ENCODE peak calls at places on chromosomes 6 and 20, in nine cellular contexts. D, Y, W, S, M, X, Z, R and N are unnamed samples. For H3K4me1, the result is how much of the 10 kb centered on the place peaks cover.

GRCh38 chr6:127026247-127026646 is 92.2 kb upstream of the RSPO3 start:
- DNase-seq in Z (no peak), D (no peak), X (no peak), S (no peak), R (no peak), M (no peak), W (no peak), Y (peak), N (no peak)

GRCh38 chr6:119978274-119978889 is 628.8 kb upstream of the MAN1A1 start:
- DNase-seq in M (no peak), S (no peak), X (no peak), Z (no peak), W (no peak), Y (no peak), D (no peak), R (no peak), N (peak)

GRCh38 chr6:122869437-122870024 is 80.5 kb downstream of the SMPDL3A start:
- DNase-seq in Y (peak), S (no peak), Z (peak), M (no peak), D (peak), R (no peak), W (no peak), X (peak), N (peak)

GRCh38 chr20:19460386-19460785 is 247.9 kb downstream of the SLC24A3 start:
- DNase-seq in R (no peak), Z (no peak), W (peak), X (no peak), S (no peak), Y (no peak), D (no peak), M (no peak), N (no peak)

GRCh38 chr6:154932562-154933027 is 62.5 kb upstream of the TIAM2 start:
- DNase-seq in M (no peak), S (no peak), X (no peak), Y (peak), D (no peak), R (no peak), Z (no peak), W (no peak), N (no peak)

GRCh38 chr6:79671605-79672266 is 40.6 kb downstream of the SH3BGRL2 start:
- DNase-seq in Y (no peak), Z (no peak), R (peak), D (no peak), X (peak), S (no peak), M (no peak), W (peak), N (peak)

GRCh38 chr6:37433657-37434271 is 743 bp downstream of the CMTR1 start:
- DNase-seq in Y (no peak), X (no peak), R (peak), W (no peak), M (no peak), D (no peak), Z (peak), S (no peak), N (peak)

GRCh38 chr20:62774762-62775161 is 21.5 kb upstream of the MRGBP start:
- DNase-seq in S (no peak), W (no peak), R (no peak), Y (no peak), M (no peak), X (no peak), Z (no peak), D (no peak), N (no peak)

GRCh38 chr20:22795897-22796296 is 211.5 kb upstream of the FOXA2 start:
- DNase-seq in D (peak), R (peak), S (no peak), Y (peak), Z (no peak), W (peak), X (peak), M (peak), N (peak)

GRCh38 chr6:4350571-4351505 is 215.5 kb upstream of the ECI2 start:
- DNase-seq in S (no peak), X (no peak), M (no peak), Z (no peak), D (no peak), R (no peak), Y (no peak), W (no peak), N (no peak)

GRCh38 chr20:25256226-25256859 is 8.5 kb downstream of the PYGB start:
- DNase-seq in M (no peak), Z (no peak), X (no peak), S (no peak), W (no peak), Y (no peak), R (no peak), D (no peak), N (no peak)

GRCh38 chr6:37175332-37176267 is 5.6 kb downstream of the PIM1 start:
- DNase-seq in D (no peak), X (no peak), R (peak), W (no peak), Z (no peak), M (peak), Y (no peak), S (no peak), N (no peak)

GRCh38 chr6:158283304-158284005 is 28.8 kb upstream of the TULP4 start:
- DNase-seq in Y (peak), Z (no peak), W (no peak), S (no peak), R (no peak), M (no peak), X (no peak), D (no peak), N (no peak)

GRCh38 chr6:46189726-46190125 is 18.9 kb upstream of the ENPP5 start:
- DNase-seq in X (no peak), D (no peak), W (no peak), R (no peak), S (no peak), Y (no peak), Z (no peak), M (no peak), N (no peak)

GRCh38 chr20:41627611-41628244 is 9.6 kb upstream of the CHD6 start:
- DNase-seq in M (no peak), S (no peak), W (no peak), D (no peak), Z (no peak), Y (no peak), R (no peak), X (no peak), N (no peak)

GRCh38 chr6:125826695-125827463 is 36.1 kb downstream of the NCOA7 start:
- DNase-seq in Y (no peak), X (no peak), M (no peak), R (no peak), W (no peak), Z (no peak), S (no peak), D (no peak), N (no peak)

GRCh38 chr6:74087898-74088297 is 391.9 kb downstream of the CD109 start:
- DNase-seq in D (no peak), R (no peak), M (no peak), Z (no peak), W (no peak), S (no peak), Y (no peak), X (no peak), N (no peak)

GRCh38 chr6:160129886-160130615 is 8.4 kb downstream of the SLC22A1 start:
- DNase-seq in M (no peak), Z (no peak), D (no peak), X (peak), W (no peak), S (no peak), Y (no peak), R (no peak), N (no peak)

GRCh38 chr20:5845686-5846651 is 95.8 kb downstream of the SHLD1 start:
- DNase-seq in R (no peak), W (no peak), S (no peak), Z (no peak), D (no peak), X (no peak), M (no peak), Y (no peak), N (no peak)

GRCh38 chr20:61478094-61478493 is 226.0 kb downstream of the CDH4 start:
- DNase-seq in S (no peak), X (no peak), Z (no peak), Y (no peak), D (no peak), R (no peak), M (no peak), W (no peak), N (no peak)

GRCh38 chr6:25614052-25614451 is 38.0 kb upstream of the SCGN start:
- DNase-seq in X (no peak), R (no peak), S (no peak), M (no peak), W (no peak), Z (no peak), D (no peak), Y (no peak), N (no peak)

GRCh38 chr6:21679761-21680265 is 86.3 kb downstream of the SOX4 start:
- DNase-seq in R (no peak), Z (no peak), M (no peak), W (no peak), D (no peak), Y (peak), S (no peak), X (no peak), N (no peak)

GRCh38 chr6:43622541-43622940 is 6.5 kb downstream of the GTPBP2 start:
- DNase-seq in W (no peak), Z (no peak), D (no peak), Y (no peak), M (peak), X (no peak), R (no peak), S (no peak), N (no peak)
- TF ChIP-seq POLR2A in W (no peak), Z (no peak), D (no peak), Y (no peak), M (no peak), X (no peak), R (no peak), S (no peak), N (no peak)

DNA sequence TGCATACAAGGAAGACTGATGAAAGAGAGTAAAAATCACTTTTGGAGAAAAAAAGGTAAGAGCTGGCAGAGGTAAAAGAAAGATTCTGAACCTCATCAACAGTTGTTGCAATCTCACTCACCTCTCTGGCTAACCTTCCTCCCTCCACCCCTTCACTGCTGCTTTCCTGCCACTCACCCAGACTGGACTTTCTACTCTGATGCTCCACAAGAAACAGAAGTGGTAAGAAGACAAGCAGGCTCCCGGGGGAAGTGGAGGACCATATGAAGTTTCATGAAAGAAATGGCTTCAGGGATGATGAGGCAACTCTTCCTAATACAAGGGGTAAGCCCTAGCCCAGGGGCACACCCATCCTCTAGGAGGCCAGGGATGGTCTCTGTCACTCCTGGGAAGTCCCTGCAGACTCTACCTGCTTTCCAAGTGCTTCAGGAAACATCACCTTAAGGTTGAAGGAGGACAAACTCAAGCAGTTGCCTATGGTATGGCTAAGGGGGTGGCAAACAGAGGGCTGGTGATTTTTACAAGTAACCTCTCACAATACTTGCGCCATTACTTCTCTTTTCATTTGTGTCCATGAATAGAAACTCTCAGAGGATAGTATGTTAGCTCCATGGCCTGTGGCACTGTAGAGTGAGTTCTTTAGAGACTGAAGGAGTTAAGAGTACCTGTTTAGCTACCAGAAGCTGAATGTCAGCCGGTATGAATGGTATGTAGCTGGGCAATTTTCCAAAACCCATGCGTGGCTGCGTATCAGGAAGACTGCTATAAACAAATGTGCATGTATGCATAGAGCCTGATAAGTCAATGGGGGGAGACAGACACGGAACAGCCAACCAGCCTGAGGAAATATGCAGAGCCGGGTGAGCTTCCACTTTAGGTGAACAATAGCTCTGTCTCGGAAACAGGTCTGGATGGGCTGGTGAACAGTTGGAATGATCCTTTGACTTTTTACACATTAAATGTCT is 112.0 kb downstream of the BACH2 start:
- DNase-seq in M (no peak), Y (no peak), D (no peak), Z (no peak), R (no peak), X (peak), W (no peak), S (no peak), N (peak)
- TF ChIP-seq CTCF in M (no peak), Y (no peak), D (no peak), Z (no peak), R (no peak), X (no peak), W (no peak), S (no peak), N (no peak)

DNA sequence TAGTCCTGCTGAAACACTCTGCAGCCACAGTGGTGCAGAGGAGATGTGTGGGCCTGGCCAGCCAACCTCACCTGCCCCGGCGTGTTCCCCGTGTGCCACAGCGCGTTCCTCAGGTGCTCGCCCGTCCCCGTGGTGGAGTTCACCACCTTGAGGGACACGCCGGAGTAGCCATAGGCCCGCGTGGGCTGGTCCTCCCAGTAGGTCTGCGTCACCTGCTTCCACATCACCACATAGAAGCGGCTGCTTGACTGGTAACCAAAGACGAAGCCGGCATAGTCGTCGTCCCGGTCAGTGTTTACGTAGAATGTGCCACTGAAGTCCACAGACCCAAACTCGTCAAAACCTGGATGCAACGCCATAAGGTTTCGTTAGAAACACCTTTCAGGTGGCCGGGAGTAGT is 31.5 kb downstream of the THBS2 start:
- DNase-seq in M (no peak), X (no peak), D (no peak), Z (no peak), S (no peak), R (no peak), Y (no peak), W (peak), N (no peak)
- H3K4me1 ChIP-seq in M (under half), X (under half), D (under half), Z (under half), S (under half), R (under half), Y (under half), W (under half), N (under half)

GRCh38 chr20:58892126-58892931 is 39.8 kb downstream of the GNAS start:
- DNase-seq in W (peak), X (peak), S (peak), Y (peak), Z (peak), M (peak), D (peak), R (peak), N (peak)

GRCh38 chr20:58890073-58890453 is 37.5 kb downstream of the GNAS start:
- DNase-seq in M (no peak), S (no peak), X (no peak), Z (no peak), W (no peak), R (no peak), Y (no peak), D (no peak), N (no peak)

GRCh38 chr20:58890454-58891075 is 38.0 kb downstream of the GNAS start:
- DNase-seq in W (peak), X (peak), Z (peak), M (peak), Y (peak), D (peak), R (peak), S (no peak), N (peak)

GRCh38 chr20:58891686-58892125 is 39.2 kb downstream of the GNAS start:
- DNase-seq in M (peak), S (no peak), X (peak), R (no peak), Y (peak), D (peak), W (peak), Z (peak), N (peak)

GRCh38 chr20:58891076-58891685 is 38.7 kb downstream of the GNAS start:
- DNase-seq in R (peak), X (peak), M (peak), Z (peak), S (no peak), Y (peak), D (peak), W (peak), N (peak)
- TF ChIP-seq POLR2A in R (no peak), X (no peak), M (peak), Z (peak), S (no peak), Y (peak), D (peak), W (no peak), N (peak)

DNA sequence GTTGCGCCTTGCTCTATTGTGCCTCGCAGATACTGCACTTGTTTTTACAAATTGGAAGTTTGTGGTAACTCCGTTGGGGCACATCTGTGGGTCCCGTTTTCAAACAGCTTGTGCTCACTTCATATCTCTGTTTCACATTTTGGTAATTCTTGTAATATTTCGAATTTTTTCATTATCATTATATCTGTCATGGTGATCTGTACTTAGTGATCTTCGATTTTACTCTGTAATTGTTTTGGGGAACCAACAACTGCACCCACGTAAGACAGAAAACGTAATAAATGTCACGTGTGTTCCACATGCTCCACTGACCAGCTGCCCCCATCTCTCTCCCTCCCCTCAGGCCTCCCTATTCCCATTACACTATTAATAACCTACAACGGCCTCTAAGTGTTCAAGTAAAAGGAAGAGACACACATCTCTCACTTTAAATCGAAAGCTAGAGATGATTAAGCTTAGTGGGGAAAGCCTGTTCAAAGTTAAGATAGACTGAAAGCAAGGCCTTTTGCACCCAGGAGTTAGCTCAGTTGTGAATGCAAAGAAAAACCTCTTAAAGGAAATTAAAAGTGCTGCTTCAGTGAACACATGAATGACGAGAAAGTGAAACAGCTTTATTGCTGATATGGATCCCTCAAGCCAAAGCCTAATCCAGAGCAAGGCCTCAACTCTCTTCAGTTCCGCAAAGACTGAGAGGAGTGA is 26.9 kb downstream of the TTLL2 start:
- DNase-seq in D (no peak), Y (no peak), S (no peak), Z (no peak), W (no peak), X (no peak), M (no peak), R (no peak), N (no peak)
- TF ChIP-seq CTCF in D (no peak), Y (no peak), S (no peak), Z (no peak), W (no peak), X (no peak), M (no peak), R (no peak), N (no peak)

DNA sequence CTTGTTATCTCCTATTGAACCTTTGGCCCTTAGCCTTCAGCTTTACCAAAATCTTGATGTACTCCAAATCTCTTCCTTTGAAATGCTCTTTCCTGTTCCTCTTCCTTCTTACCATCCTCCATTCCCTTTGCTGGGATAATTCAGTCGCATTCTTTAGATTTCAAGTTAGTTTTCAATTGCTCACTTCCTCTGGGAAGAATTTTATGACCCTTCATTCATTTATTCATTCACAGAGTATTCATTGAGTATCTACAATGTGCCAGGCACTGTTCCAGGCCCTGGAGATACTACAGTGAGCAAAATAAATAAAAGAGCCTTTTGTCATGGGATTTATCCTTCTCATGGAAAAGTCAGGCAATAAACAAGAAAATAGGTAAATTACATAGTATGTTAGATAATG is 548.2 kb upstream of the FLRT3 start:
- DNase-seq in S (no peak), D (no peak), X (no peak), R (no peak), Y (no peak), Z (no peak), M (no peak), W (no peak), N (no peak)
- H3K4me1 ChIP-seq in S (under half), D (under half), X (under half), R (under half), Y (under half), Z (under half), M (under half), W (under half), N (under half)

DNA sequence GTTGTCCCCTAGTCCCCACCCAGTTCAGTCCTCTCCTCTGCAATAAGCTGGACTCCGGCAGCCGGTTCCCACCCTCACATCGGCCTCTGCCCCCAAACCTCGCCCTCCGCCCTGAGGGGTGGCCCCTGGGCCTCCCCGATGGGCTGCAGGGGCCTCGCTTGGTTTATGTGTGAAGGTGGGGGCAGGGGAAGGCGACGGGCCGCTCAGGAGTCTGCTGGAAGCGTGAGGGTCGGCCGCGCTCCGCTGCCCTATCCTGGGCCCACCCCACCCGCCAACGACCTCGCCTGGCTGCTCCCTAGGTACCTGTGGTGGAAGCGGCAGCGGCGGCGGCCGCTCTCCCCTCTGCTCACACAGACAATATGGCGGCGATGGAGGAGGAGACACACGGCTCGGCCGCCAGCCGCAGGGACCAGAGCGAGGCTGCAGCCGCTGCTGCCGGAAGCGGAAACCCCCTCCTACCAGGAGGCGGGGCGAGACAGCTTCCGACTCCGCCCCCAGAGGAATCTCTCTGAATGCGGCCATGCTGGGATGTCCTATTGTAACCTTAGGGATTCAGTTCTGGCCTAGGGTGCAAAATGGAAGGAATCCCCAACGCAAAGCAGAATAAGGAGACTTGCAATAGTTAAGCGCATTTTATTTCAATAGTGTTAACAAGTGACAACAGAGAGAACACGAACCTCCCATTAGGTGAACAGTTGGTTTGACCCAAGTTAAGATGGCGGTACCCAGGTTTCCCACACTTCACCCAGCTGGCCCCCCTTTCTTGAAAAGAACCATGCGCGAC is at the start of gene CSNK2A1:
- DNase-seq in D (peak), M (peak), Y (peak), R (peak), X (peak), Z (peak), W (peak), S (peak), N (peak)
- TF ChIP-seq POLR2A in D (peak), M (peak), Y (peak), R (peak), X (peak), Z (peak), W (peak), S (peak), N (peak)

GRCh38 chr20:46820682-46821081 is 74.0 kb upstream of the EYA2 start:
- DNase-seq in Z (no peak), M (no peak), X (peak), R (no peak), D (no peak), W (no peak), S (no peak), Y (no peak), N (no peak)
- TF ChIP-seq CTCF in Z (no peak), M (no peak), X (no peak), R (no peak), D (no peak), W (no peak), S (no peak), Y (no peak), N (no peak)